ENCODE peak calls at places on chromosomes 7 and 10, in five cellular contexts. One of them, this sample, is unnamed.

GRCh38 chr7:5652829-5653228 is 128.6 kb downstream of the RNF216 start:
- DNase-seq in left ventricle myocardium superior: no peak
- DNase-seq in uterus: no peak
- DNase-seq in Right ventricle myocardium superior: no peak
- DNase-seq in memory B cell: no peak
- DNase-seq in this sample: no peak

GRCh38 chr7:139739863-139740597 is 37.8 kb downstream of the HIPK2 start:
- DNase-seq in left ventricle myocardium superior: peak
- DNase-seq in uterus: no peak
- DNase-seq in Right ventricle myocardium superior: peak
- DNase-seq in memory B cell: no peak
- DNase-seq in this sample: no peak

GRCh38 chr10:132132391-132132841 is 54.3 kb upstream of the DPYSL4 start:
- DNase-seq in left ventricle myocardium superior: peak
- DNase-seq in uterus: no peak
- DNase-seq in Right ventricle myocardium superior: peak
- DNase-seq in memory B cell: no peak
- DNase-seq in this sample: no peak

GRCh38 chr10:43616697-43617370 is 10.6 kb downstream of the ZNF485 start:
- DNase-seq in left ventricle myocardium superior: no peak
- DNase-seq in uterus: no peak
- DNase-seq in Right ventricle myocardium superior: no peak
- DNase-seq in memory B cell: no peak
- DNase-seq in this sample: no peak

GRCh38 chr7:6226194-6226799 is 46.1 kb downstream of the CYTH3 start:
- DNase-seq in left ventricle myocardium superior: no peak
- DNase-seq in uterus: no peak
- DNase-seq in Right ventricle myocardium superior: no peak
- DNase-seq in memory B cell: no peak
- DNase-seq in this sample: no peak

GRCh38 chr7:116218051-116218645 is 7.8 kb downstream of the TES start:
- DNase-seq in left ventricle myocardium superior: no peak
- DNase-seq in uterus: no peak
- DNase-seq in Right ventricle myocardium superior: no peak
- DNase-seq in memory B cell: no peak
- DNase-seq in this sample: no peak

GRCh38 chr7:12564996-12565764 is 5.3 kb upstream of the SCIN start:
- DNase-seq in left ventricle myocardium superior: no peak
- DNase-seq in uterus: no peak
- DNase-seq in Right ventricle myocardium superior: no peak
- DNase-seq in memory B cell: no peak
- DNase-seq in this sample: no peak

GRCh38 chr7:124570558-124570957 is 195.0 kb downstream of the GPR37 start:
- DNase-seq in left ventricle myocardium superior: no peak
- DNase-seq in uterus: no peak
- DNase-seq in Right ventricle myocardium superior: no peak
- DNase-seq in memory B cell: no peak
- DNase-seq in this sample: no peak

GRCh38 chr7:135994466-135995205 is 17.5 kb upstream of the MTPN start:
- DNase-seq in left ventricle myocardium superior: no peak
- DNase-seq in uterus: no peak
- DNase-seq in Right ventricle myocardium superior: no peak
- DNase-seq in memory B cell: no peak
- DNase-seq in this sample: no peak

GRCh38 chr7:84040365-84040764 is 154.2 kb downstream of the SEMA3A start:
- DNase-seq in left ventricle myocardium superior: no peak
- DNase-seq in uterus: no peak
- DNase-seq in Right ventricle myocardium superior: no peak
- DNase-seq in memory B cell: no peak
- DNase-seq in this sample: no peak

GRCh38 chr10:92239600-92240288 is 51.1 kb downstream of the CPEB3 start:
- DNase-seq in left ventricle myocardium superior: peak
- DNase-seq in uterus: peak
- DNase-seq in Right ventricle myocardium superior: peak
- DNase-seq in memory B cell: peak
- DNase-seq in this sample: peak

GRCh38 chr10:122342293-122343134 is 32.0 kb upstream of the PLEKHA1 start:
- DNase-seq in left ventricle myocardium superior: no peak
- DNase-seq in uterus: peak
- DNase-seq in Right ventricle myocardium superior: no peak
- DNase-seq in memory B cell: peak
- DNase-seq in this sample: peak

GRCh38 chr7:40990841-40991240 is 712.0 kb downstream of the INHBA start:
- DNase-seq in left ventricle myocardium superior: no peak
- DNase-seq in uterus: no peak
- DNase-seq in Right ventricle myocardium superior: no peak
- DNase-seq in memory B cell: no peak
- DNase-seq in this sample: no peak

GRCh38 chr7:80722596-80723141 is 84.2 kb downstream of the CD36 start:
- DNase-seq in left ventricle myocardium superior: peak
- DNase-seq in uterus: peak
- DNase-seq in Right ventricle myocardium superior: peak
- DNase-seq in memory B cell: no peak
- DNase-seq in this sample: no peak

GRCh38 chr7:32161708-32162107 is 91.5 kb upstream of the PDE1C start:
- DNase-seq in left ventricle myocardium superior: no peak
- DNase-seq in uterus: no peak
- DNase-seq in Right ventricle myocardium superior: no peak
- DNase-seq in memory B cell: no peak
- DNase-seq in this sample: no peak

GRCh38 chr7:2635810-2636701 is 4.3 kb downstream of the TTYH3 start:
- DNase-seq in left ventricle myocardium superior: peak
- DNase-seq in uterus: peak
- DNase-seq in Right ventricle myocardium superior: peak
- DNase-seq in memory B cell: no peak
- DNase-seq in this sample: no peak

GRCh38 chr10:19588608-19589007 is 227.6 kb upstream of the PLXDC2 start:
- DNase-seq in left ventricle myocardium superior: no peak
- DNase-seq in uterus: no peak
- DNase-seq in Right ventricle myocardium superior: no peak
- DNase-seq in memory B cell: no peak
- DNase-seq in this sample: no peak

GRCh38 chr7:103651558-103651957 is 205.6 kb upstream of the SLC26A5 start:
- DNase-seq in left ventricle myocardium superior: no peak
- DNase-seq in uterus: no peak
- DNase-seq in Right ventricle myocardium superior: no peak
- DNase-seq in memory B cell: no peak
- DNase-seq in this sample: no peak

GRCh38 chr7:129845178-129845971 is 107.4 kb downstream of the UBE2H start:
- DNase-seq in left ventricle myocardium superior: no peak
- DNase-seq in uterus: no peak
- DNase-seq in Right ventricle myocardium superior: no peak
- DNase-seq in memory B cell: no peak
- DNase-seq in this sample: peak

GRCh38 chr7:82624337-82624736 is 180.8 kb upstream of the CACNA2D1 start:
- DNase-seq in left ventricle myocardium superior: no peak
- DNase-seq in uterus: no peak
- DNase-seq in Right ventricle myocardium superior: no peak
- DNase-seq in memory B cell: no peak
- DNase-seq in this sample: no peak

GRCh38 chr10:76318171-76318570 is 886.7 kb downstream of the LRMDA start:
- DNase-seq in left ventricle myocardium superior: no peak
- DNase-seq in uterus: no peak
- DNase-seq in Right ventricle myocardium superior: no peak
- DNase-seq in memory B cell: no peak
- DNase-seq in this sample: peak

GRCh38 chr10:132554991-132555647 is 17.5 kb downstream of the INPP5A start:
- DNase-seq in left ventricle myocardium superior: peak
- DNase-seq in uterus: peak
- DNase-seq in Right ventricle myocardium superior: peak
- DNase-seq in memory B cell: peak
- DNase-seq in this sample: peak

GRCh38 chr7:10824154-10824553 is 149.5 kb upstream of the PHF14 start:
- DNase-seq in left ventricle myocardium superior: no peak
- DNase-seq in uterus: no peak
- DNase-seq in Right ventricle myocardium superior: no peak
- DNase-seq in memory B cell: no peak
- DNase-seq in this sample: peak

GRCh38 chr7:20199015-20199737 is 18.0 kb downstream of the MACC1 start:
- DNase-seq in left ventricle myocardium superior: peak
- DNase-seq in uterus: peak
- DNase-seq in Right ventricle myocardium superior: peak
- DNase-seq in memory B cell: peak
- DNase-seq in this sample: peak

GRCh38 chr7:73966941-73967831 is 60.8 kb upstream of the ELN start:
- DNase-seq in left ventricle myocardium superior: no peak
- DNase-seq in uterus: no peak
- DNase-seq in Right ventricle myocardium superior: no peak
- DNase-seq in memory B cell: no peak
- DNase-seq in this sample: no peak

GRCh38 chr7:67738958-67739357 is 742.3 kb downstream of the TYW1 start:
- DNase-seq in left ventricle myocardium superior: no peak
- DNase-seq in uterus: peak
- DNase-seq in Right ventricle myocardium superior: no peak
- DNase-seq in memory B cell: no peak
- DNase-seq in this sample: peak

GRCh38 chr7:94368371-94368791 is 26.3 kb upstream of the COL1A2 start:
- DNase-seq in left ventricle myocardium superior: no peak
- DNase-seq in uterus: peak
- DNase-seq in Right ventricle myocardium superior: no peak
- DNase-seq in memory B cell: no peak
- DNase-seq in this sample: no peak

GRCh38 chr7:68748934-68749695 is 849.2 kb upstream of the AUTS2 start:
- DNase-seq in left ventricle myocardium superior: no peak
- DNase-seq in uterus: no peak
- DNase-seq in Right ventricle myocardium superior: no peak
- DNase-seq in memory B cell: no peak
- DNase-seq in this sample: no peak

GRCh38 chr7:2553831-2554581 is 1.3 kb downstream of the BRAT1 start:
- DNase-seq in left ventricle myocardium superior: no peak
- DNase-seq in uterus: no peak
- DNase-seq in Right ventricle myocardium superior: peak
- DNase-seq in memory B cell: no peak
- DNase-seq in this sample: no peak

GRCh38 chr7:128869944-128870285 is 7.3 kb downstream of the ATP6V1F start:
- DNase-seq in left ventricle myocardium superior: no peak
- DNase-seq in uterus: no peak
- DNase-seq in Right ventricle myocardium superior: peak
- DNase-seq in memory B cell: no peak
- DNase-seq in this sample: no peak

GRCh38 chr7:15720849-15721471 is 34.5 kb upstream of the MEOX2 start:
- DNase-seq in left ventricle myocardium superior: no peak
- DNase-seq in uterus: peak
- DNase-seq in Right ventricle myocardium superior: no peak
- DNase-seq in memory B cell: no peak
- DNase-seq in this sample: peak

GRCh38 chr10:4931587-4931986 is 31.6 kb upstream of the AKR1C1 start:
- DNase-seq in left ventricle myocardium superior: no peak
- DNase-seq in uterus: no peak
- DNase-seq in Right ventricle myocardium superior: no peak
- DNase-seq in memory B cell: no peak
- DNase-seq in this sample: peak

GRCh38 chr10:5618829-5619228 is 47.6 kb downstream of the ASB13 start:
- DNase-seq in left ventricle myocardium superior: peak
- DNase-seq in uterus: peak
- DNase-seq in Right ventricle myocardium superior: peak
- DNase-seq in memory B cell: no peak
- DNase-seq in this sample: no peak

GRCh38 chr7:79434098-79434497 is 19.4 kb downstream of the MAGI2 start:
- DNase-seq in left ventricle myocardium superior: no peak
- DNase-seq in uterus: no peak
- DNase-seq in Right ventricle myocardium superior: no peak
- DNase-seq in memory B cell: no peak
- DNase-seq in this sample: no peak

This sample was measured in NB4.